ENCODE peak calls at places on chromosomes 5 and 9, in eight cellular contexts. C is GM19239; D is C1 segment of cervical spinal cord; T is activated effector memory CD4-positive, alpha-beta T cell treated with Interleukin-2 at 50 U/mL for 16 hours; Q is activated T-cell treated with anti-CD3 and anti-CD28 coated beads for 24 hours; V is KG1; P is G401; Y is NAMALWA. B is an unnamed sample.

GRCh38 chr5:141496038-141496437 is 7.2 kb downstream of the PCDHGC5 start:
- DNase-seq in C (no peak), D (no peak), T (no peak), Q (no peak), V (no peak), P (no peak), Y (no peak), B (no peak)

GRCh38 chr5:154145268-154145667 is 45.3 kb upstream of the GALNT10 start:
- DNase-seq in C (no peak), D (no peak), T (no peak), Q (no peak), V (no peak), P (no peak), Y (no peak), B (no peak)

GRCh38 chr5:463952-464351 is 21.0 kb downstream of the EXOC3 start:
- DNase-seq in C (no peak), D (no peak), T (peak), Q (peak), V (no peak), P (no peak), Y (no peak), B (no peak)

GRCh38 chr5:139974661-139975060 is 68.4 kb downstream of the NRG2 start:
- DNase-seq in C (no peak), D (no peak), T (no peak), Q (no peak), V (no peak), P (no peak), Y (peak), B (no peak)

GRCh38 chr9:91131433-91131839 is 230.3 kb downstream of the AUH start:
- DNase-seq in C (no peak), D (no peak), T (peak), Q (peak), V (no peak), P (no peak), Y (no peak), B (no peak)

GRCh38 chr5:8184455-8185063 is 315.6 kb downstream of the MTRR start:
- DNase-seq in C (peak), D (peak), T (no peak), Q (peak), V (peak), P (peak), Y (peak), B (no peak)

GRCh38 chr9:130453487-130453886 is 8.7 kb downstream of the ASS1 start:
- DNase-seq in C (no peak), D (no peak), T (no peak), Q (no peak), V (no peak), P (peak), Y (no peak), B (no peak)

GRCh38 chr9:114059047-114059803 is 18.9 kb downstream of the AMBP start:
- DNase-seq in C (no peak), D (no peak), T (no peak), Q (no peak), V (no peak), P (no peak), Y (no peak), B (no peak)

GRCh38 chr5:151958111-151958510 is 33.5 kb upstream of the GLRA1 start:
- DNase-seq in C (no peak), D (no peak), T (no peak), Q (no peak), V (no peak), P (no peak), Y (no peak), B (no peak)

GRCh38 chr5:109125755-109126429 is 283.9 kb downstream of the PJA2 start:
- DNase-seq in C (no peak), D (no peak), T (no peak), Q (no peak), V (no peak), P (peak), Y (peak), B (no peak)

B was measured in frontal cortex.